ENCODE peak calls at places on chromosome X, in ten cellular contexts. P is NB4; H is BJ; J is SK-N-SH; X is cardiac muscle cell; T is mesothelial cell of epicardium; I is cardiac fibroblast; D is CD8-positive, alpha-beta T cell; W is glutamatergic neuron; Q is natural killer cell. G is an unnamed sample.

GRCh38 chrX:144586756-144587155 is 660.5 kb upstream of the SPANXN1 start:
- DNase-seq in D (no peak), H (no peak), J (no peak), T (no peak), Q (no peak), P (no peak), I (peak; percentile 0), X (peak; percentile 0), W (no peak), G (no peak)

GRCh38 chrX:68693481-68694410 is 46.3 kb downstream of the STARD8 start:
- DNase-seq in X (peak; percentile 75), I (peak; percentile 73), J (peak; percentile 90), T (peak; percentile 37), W (peak; percentile 74), D (no peak), P (peak; percentile 90), H (no peak), Q (no peak), G (peak; percentile 79)

GRCh38 chrX:10025742-10026493 is 58.8 kb downstream of the CLDN34 start:
- DNase-seq in D (no peak), P (no peak), Q (no peak), J (no peak), I (no peak), X (no peak), H (no peak), T (no peak), W (no peak), G (no peak)

GRCh38 chrX:63503541-63503940 is 152.4 kb upstream of the SPIN4 start:
- DNase-seq in H (no peak), W (no peak), D (no peak), T (no peak), I (peak; percentile 51), P (no peak), Q (no peak), J (no peak), X (peak; percentile 70), G (no peak)

GRCh38 chrX:72666451-72666850 is 47.7 kb downstream of the PHKA1 start:
- DNase-seq in D (no peak), W (no peak), I (peak; percentile 51), X (peak; percentile 52), T (no peak), P (no peak), J (no peak), H (no peak), Q (no peak), G (no peak)

GRCh38 chrX:28581522-28581921 is 5.7 kb upstream of the IL1RAPL1 start:
- DNase-seq in Q (no peak), H (no peak), I (no peak), T (no peak), D (no peak), P (no peak), W (no peak), X (no peak), J (no peak), G (no peak)

GRCh38 chrX:68751372-68751771 is 77.4 kb upstream of the EFNB1 start:
- DNase-seq in X (no peak), I (no peak), J (no peak), D (no peak), W (no peak), Q (no peak), H (no peak), T (no peak), P (no peak), G (no peak)

GRCh38 chrX:131944936-131945902 is 77.9 kb upstream of the STK26 start:
- DNase-seq in H (no peak), J (no peak), W (no peak), D (no peak), Q (no peak), X (no peak), T (no peak), P (no peak), I (no peak), G (no peak)

GRCh38 chrX:140480765-140481164 is 24.1 kb downstream of the SOX3 start:
- DNase-seq in Q (no peak), D (no peak), T (no peak), W (no peak), X (no peak), P (no peak), I (no peak), J (no peak), H (no peak), G (no peak)

GRCh38 chrX:19569930-19570329 is 54.6 kb upstream of the MAP3K15 start:
- DNase-seq in T (no peak), J (no peak), W (no peak), X (no peak), D (no peak), H (no peak), I (no peak), Q (no peak), P (no peak), G (no peak)

GRCh38 chrX:47623540-47624027 is 3.9 kb upstream of the SYN1 start:
- DNase-seq in P (peak; percentile 63), Q (no peak), H (no peak), T (peak; percentile 46), J (peak; percentile 89), I (peak; percentile 86), W (peak; percentile 73), X (peak; percentile 84), D (no peak), G (no peak)

GRCh38 chrX:124086411-124086810 is 124.9 kb downstream of the STAG2 start:
- DNase-seq in W (no peak), H (no peak), Q (no peak), I (no peak), P (no peak), J (no peak), D (peak; percentile 5), X (no peak), T (no peak), G (no peak)

DNA sequence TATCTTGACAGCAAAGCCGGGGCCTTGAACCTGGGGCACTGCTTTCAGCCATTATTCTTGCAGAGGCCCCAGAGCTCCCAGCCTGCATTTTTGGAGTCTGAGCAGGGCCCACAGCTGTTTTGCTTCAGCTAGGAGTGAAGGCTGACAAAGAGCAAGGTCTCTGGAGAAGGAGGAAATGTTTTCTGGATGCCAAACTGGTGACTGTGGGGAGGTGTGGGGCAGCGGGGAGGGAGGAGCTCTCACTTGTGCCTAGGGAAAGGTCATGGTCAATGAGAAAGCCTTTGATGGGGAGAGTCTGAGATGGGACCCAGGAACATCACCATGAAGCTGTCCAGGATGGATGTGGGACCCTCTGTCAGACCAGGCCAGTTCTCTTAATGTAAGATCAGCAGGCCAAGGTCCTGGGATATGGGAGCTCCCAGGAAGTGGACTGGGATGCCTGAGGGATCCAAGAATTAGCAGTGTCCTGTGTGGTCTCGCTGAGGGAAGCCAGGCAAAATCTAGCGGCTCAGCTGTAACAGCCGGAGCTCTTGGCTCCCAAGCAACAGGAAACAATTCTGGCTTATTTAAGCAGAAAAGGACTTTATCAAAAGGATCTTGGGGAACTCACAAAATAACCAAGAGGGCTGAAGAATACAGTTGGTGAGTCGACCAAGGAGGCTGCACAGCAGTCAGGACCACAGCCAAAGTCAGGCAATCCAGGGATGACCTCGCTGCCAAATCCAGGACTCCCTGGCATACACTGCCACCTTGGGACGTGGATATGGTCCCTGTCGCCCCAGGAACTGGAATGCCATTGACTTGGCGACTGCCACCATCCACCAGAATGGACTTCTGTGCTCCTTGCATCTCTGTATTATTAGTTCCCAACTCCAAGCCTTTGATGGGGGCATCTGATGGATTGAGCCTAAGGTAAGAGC is 165.1 kb upstream of the BCOR start:
- DNase-seq in X (peak; percentile 69), J (no peak), P (no peak), Q (no peak), I (peak; percentile 71), T (no peak), H (peak; percentile 16), D (no peak), W (no peak), G (no peak)
- TF ChIP-seq CTCF in X (no peak), J (no peak), P (no peak), Q (no peak), I (no peak), T (no peak), H (no peak), D (no peak), W (no peak), G (no peak)

GRCh38 chrX:153828723-153829548 is 1.4 kb downstream of the PDZD4 start:
- DNase-seq in D (no peak), P (no peak), Q (no peak), W (no peak), T (no peak), X (peak; percentile 15), I (no peak), H (no peak), J (peak; percentile 61), G (no peak)
- TF ChIP-seq CTCF in D (no peak), P (no peak), Q (no peak), W (no peak), T (no peak), X (no peak), I (no peak), H (peak; percentile 5), J (peak; percentile 9), G (no peak)

GRCh38 chrX:37912286-37912685 is 64.9 kb upstream of the DYNLT3 start:
- DNase-seq in Q (no peak), T (no peak), I (no peak), H (peak; percentile 25), J (no peak), W (no peak), D (no peak), P (peak; percentile 14), X (peak; percentile 14), G (no peak)

GRCh38 chrX:37910186-37910585 is 62.8 kb upstream of the DYNLT3 start:
- DNase-seq in D (no peak), T (no peak), J (no peak), I (no peak), Q (no peak), P (no peak), W (no peak), H (no peak), X (no peak), G (no peak)

GRCh38 chrX:37918703-37919102 is 71.3 kb upstream of the DYNLT3 start:
- DNase-seq in D (no peak), Q (no peak), X (no peak), P (no peak), H (no peak), J (no peak), W (no peak), I (no peak), T (no peak), G (no peak)

GRCh38 chrX:37918168-37918567 is 70.8 kb upstream of the DYNLT3 start:
- DNase-seq in P (no peak), Q (no peak), H (no peak), I (no peak), J (no peak), W (no peak), D (no peak), T (no peak), X (no peak), G (no peak)

GRCh38 chrX:37912797-37913196 is 65.4 kb upstream of the DYNLT3 start:
- DNase-seq in I (no peak), D (no peak), P (no peak), T (no peak), W (no peak), H (no peak), X (no peak), Q (no peak), J (no peak), G (no peak)
- TF ChIP-seq CTCF in I (no peak), D (no peak), P (no peak), T (no peak), W (no peak), H (no peak), X (no peak), Q (no peak), J (no peak), G (no peak)

DNA sequence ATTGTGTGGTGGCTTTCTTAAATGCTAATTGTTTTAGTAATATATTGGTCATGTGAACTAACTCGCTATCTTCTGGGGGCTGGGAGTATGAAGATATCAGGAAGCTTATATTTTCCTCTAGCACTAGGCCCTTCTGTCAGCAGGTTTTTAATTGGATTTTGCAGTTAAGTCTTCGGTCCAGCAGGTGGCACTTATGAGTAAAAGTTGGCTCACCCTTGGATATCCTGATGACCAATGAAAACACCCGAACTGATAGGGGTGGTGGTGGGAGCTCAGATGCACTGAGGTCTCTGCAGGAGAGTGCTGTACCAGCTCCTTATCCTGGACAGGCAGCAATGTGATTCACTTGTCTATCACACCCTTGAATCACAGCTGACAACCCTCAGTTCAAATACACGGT is 1365.8 kb upstream of the DIAPH2 start:
- DNase-seq in W (no peak), T (no peak), H (no peak), P (peak; percentile 27), X (no peak), Q (no peak), J (peak; percentile 31), D (no peak), I (no peak), G (no peak)
- TF ChIP-seq CTCF in W (peak; percentile 30), T (peak; percentile 49), H (no peak), P (peak; percentile 24), X (no peak), Q (no peak), J (peak; percentile 63), D (no peak), I (peak; percentile 10), G (no peak)

G was measured in CD14-positive monocyte.